ENCODE peak calls at places on chromosome 12, in five cellular contexts. F is hippocampal formation, T is posterior cingulate gyrus, W is HFF-Myc, D is choroid plexus epithelial cell. A is an unnamed sample.

GRCh38 chr12:114703060-114703493 is 19.1 kb upstream of the TBX3 start:
- DNase-seq in F (no peak), T (no peak), W (no peak), D (no peak), A (no peak)

GRCh38 chr12:52442600-52443061 is 8.5 kb upstream of the KRT75 start:
- DNase-seq in F (no peak), T (no peak), W (peak), D (peak), A (peak)

GRCh38 chr12:90945070-90945649 is 9.8 kb downstream of the CCER1 start:
- DNase-seq in F (peak), T (no peak), W (no peak), D (peak), A (no peak)

GRCh38 chr12:85260904-85261303 is 19.1 kb upstream of the ALX1 start:
- DNase-seq in F (no peak), T (no peak), W (no peak), D (peak), A (no peak)

GRCh38 chr12:56634242-56634836 is 4.2 kb upstream of the BAZ2A start:
- DNase-seq in F (no peak), T (no peak), W (no peak), D (peak), A (no peak)

GRCh38 chr12:26187014-26187413 is 8.4 kb upstream of the SSPN start:
- DNase-seq in F (no peak), T (no peak), W (no peak), D (no peak), A (no peak)

GRCh38 chr12:113732916-113733315 is 233.2 kb downstream of the RBM19 start:
- DNase-seq in F (no peak), T (no peak), W (no peak), D (no peak), A (no peak)

GRCh38 chr12:106953352-106954260 is 2.1 kb upstream of the TMEM263 start:
- DNase-seq in F (no peak), T (no peak), W (no peak), D (peak), A (no peak)

A was measured in AG04450.